ENCODE peak calls at places on chromosome 3, in four cellular contexts. P is thoracic aorta, R is hepatocyte, W is astrocyte of the spinal cord. E is an unnamed sample.

GRCh38 chr3:124115279-124115678 is 123.4 kb upstream of the ROPN1 start:
- DNase-seq in P (no peak), R (no peak), W (no peak), E (no peak)

GRCh38 chr3:94420941-94421340 is 358.1 kb downstream of the NSUN3 start:
- DNase-seq in P (no peak), R (no peak), W (peak), E (no peak)

GRCh38 chr3:84601303-84601702 is 357.5 kb upstream of the CADM2 start:
- DNase-seq in P (no peak), R (no peak), W (peak), E (no peak)

GRCh38 chr3:32733631-32734229 is 48.7 kb downstream of the CNOT10 start:
- DNase-seq in P (no peak), R (peak), W (peak), E (no peak)

GRCh38 chr3:169855514-169855913 is 14.2 kb downstream of the LRRC31 start:
- DNase-seq in P (no peak), R (no peak), W (no peak), E (no peak)

GRCh38 chr3:194274424-194275085 is 76.6 kb downstream of the CPN2 start:
- DNase-seq in P (no peak), R (no peak), W (no peak), E (no peak)

GRCh38 chr3:22660076-22660475 is 543.1 kb upstream of the UBE2E2 start:
- DNase-seq in P (no peak), R (no peak), W (no peak), E (no peak)

GRCh38 chr3:77122610-77123009 is 82.7 kb downstream of the ROBO2 start:
- DNase-seq in P (no peak), R (no peak), W (no peak), E (no peak)

GRCh38 chr3:146747051-146747450 is 141.9 kb upstream of the PLSCR5 start:
- DNase-seq in P (no peak), R (no peak), W (peak), E (no peak)

GRCh38 chr3:20182206-20182605 is 3.8 kb downstream of the SGO1 start:
- DNase-seq in P (no peak), R (no peak), W (no peak), E (no peak)

GRCh38 chr3:34020221-34020620 is 221.8 kb downstream of the PDCD6IP start:
- DNase-seq in P (no peak), R (no peak), W (no peak), E (no peak)

GRCh38 chr3:115713247-115713646 is 89.9 kb downstream of the GAP43 start:
- DNase-seq in P (no peak), R (peak), W (peak), E (no peak)

GRCh38 chr3:10184250-10184649 is 19.5 kb downstream of the IRAK2 start:
- DNase-seq in P (no peak), R (no peak), W (no peak), E (no peak)

GRCh38 chr3:63864008-63864871 is 573 bp downstream of the ATXN7 start:
- DNase-seq in P (no peak), R (peak), W (no peak), E (no peak)

GRCh38 chr3:148943531-148944200 is 47.7 kb upstream of the GYG1 start:
- DNase-seq in P (no peak), R (peak), W (peak), E (no peak)

GRCh38 chr3:153574445-153574844 is 412.4 kb downstream of the RAP2B start:
- DNase-seq in P (no peak), R (no peak), W (peak), E (no peak)

GRCh38 chr3:109265300-109265699 is 51.0 kb downstream of the DPPA2 start:
- DNase-seq in P (no peak), R (no peak), W (peak), E (no peak)

GRCh38 chr3:122628567-122628966 is 51.1 kb downstream of the PARP15 start:
- DNase-seq in P (no peak), R (no peak), W (peak), E (no peak)

GRCh38 chr3:13301295-13301987 is 118.7 kb downstream of the NUP210 start:
- DNase-seq in P (no peak), R (peak), W (peak), E (no peak)

GRCh38 chr3:43727930-43728329 is 37.2 kb downstream of the ABHD5 start:
- DNase-seq in P (no peak), R (no peak), W (peak), E (no peak)

GRCh38 chr3:101635345-101635744 is 41.6 kb downstream of the ZBTB11 start:
- DNase-seq in P (no peak), R (no peak), W (no peak), E (no peak)

GRCh38 chr3:25513642-25514266 is 85.7 kb downstream of the RARB start:
- DNase-seq in P (no peak), R (no peak), W (no peak), E (no peak)

GRCh38 chr3:107962015-107962414 is 128.8 kb downstream of the CD47 start:
- DNase-seq in P (no peak), R (no peak), W (no peak), E (no peak)

GRCh38 chr3:154799801-154800200 is 280.3 kb upstream of the MME start:
- DNase-seq in P (no peak), R (no peak), W (no peak), E (no peak)

DNA sequence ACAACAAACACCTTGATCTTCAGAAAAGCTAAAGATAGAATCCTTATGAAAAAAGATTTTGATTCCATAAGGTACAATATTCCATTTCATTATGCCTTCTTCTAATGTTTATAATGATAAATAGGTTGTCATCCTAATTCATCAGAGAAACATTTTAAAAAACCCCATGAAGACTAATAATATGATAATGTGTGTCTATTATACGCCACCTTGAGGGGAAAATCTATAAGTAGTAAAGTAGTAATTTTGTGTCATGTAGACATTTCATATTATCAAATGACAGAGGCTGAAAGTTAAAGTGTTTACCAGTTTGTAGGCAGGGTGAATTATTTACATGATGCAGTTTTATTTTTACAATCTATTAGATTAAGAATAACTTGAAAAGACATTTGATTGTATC is 524.3 kb downstream of the GBE1 start:
- DNase-seq in P (no peak), R (no peak), W (no peak), E (no peak)
- TF ChIP-seq CTCF in P (no peak), R (no peak), W (no peak), E (no peak)

GRCh38 chr3:72590732-72591192 is 257.5 kb downstream of the SHQ1 start:
- DNase-seq in P (no peak), R (no peak), W (no peak), E (no peak)

GRCh38 chr3:72593881-72594397 is 254.3 kb downstream of the SHQ1 start:
- DNase-seq in P (no peak), R (no peak), W (peak), E (no peak)

GRCh38 chr3:72594615-72595215 is 253.5 kb downstream of the SHQ1 start:
- DNase-seq in P (no peak), R (no peak), W (no peak), E (no peak)

GRCh38 chr3:72595376-72595775 is 252.9 kb downstream of the SHQ1 start:
- DNase-seq in P (no peak), R (no peak), W (no peak), E (no peak)

DNA sequence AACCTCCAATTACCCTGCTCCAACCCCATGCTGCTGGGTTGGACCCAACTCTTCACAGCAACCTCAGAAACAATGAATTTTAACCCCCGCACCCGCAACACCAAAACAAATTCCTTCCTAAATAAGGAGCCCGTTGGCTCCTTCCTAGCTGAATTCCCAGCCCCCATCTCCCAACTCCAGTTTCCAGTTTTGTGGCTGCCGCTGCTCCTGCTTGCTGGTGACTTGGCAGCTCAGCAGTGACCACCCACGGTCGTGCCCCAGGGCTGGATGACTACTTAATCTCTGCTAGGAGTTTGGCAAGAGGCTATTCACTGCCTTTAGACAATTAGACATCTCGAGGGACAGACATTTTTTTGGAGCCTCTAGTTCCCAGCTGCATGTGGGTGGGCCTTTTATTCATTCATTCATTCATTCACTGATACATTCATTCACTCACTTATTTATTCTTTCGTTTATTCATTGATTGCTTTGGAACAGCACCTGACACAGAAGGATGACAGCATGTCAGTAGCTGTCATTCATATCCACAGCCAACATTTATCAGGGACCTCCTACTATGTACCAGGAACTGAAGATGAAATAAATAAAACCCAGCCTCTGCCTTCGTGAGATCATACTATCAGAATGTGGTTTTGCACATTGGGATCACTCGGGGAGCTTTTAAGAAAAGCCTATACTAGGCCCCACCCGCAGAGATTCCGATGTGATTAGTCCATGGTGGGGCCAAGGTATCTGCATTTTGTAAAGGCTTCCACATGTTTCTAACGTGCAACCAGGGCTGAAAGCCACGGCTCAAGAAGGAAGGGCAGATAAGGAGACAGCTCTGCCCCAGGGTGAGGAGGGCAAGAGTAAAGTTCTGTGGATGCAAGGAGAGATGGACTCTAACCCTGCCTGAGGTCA is 256.5 kb downstream of the SHQ1 start:
- DNase-seq in P (peak), R (peak), W (peak), E (no peak)
- TF ChIP-seq CTCF in P (no peak), R (no peak), W (no peak), E (no peak)

GRCh38 chr3:81003817-81004216 is 757.6 kb downstream of the GBE1 start:
- DNase-seq in P (no peak), R (no peak), W (no peak), E (no peak)
- TF ChIP-seq CTCF in P (no peak), R (no peak), W (no peak), E (no peak)

GRCh38 chr3:79406175-79406574 is 361.6 kb downstream of the ROBO1 start:
- DNase-seq in P (no peak), R (peak), W (no peak), E (no peak)
- TF ChIP-seq CTCF in P (no peak), R (peak), W (peak), E (no peak)

GRCh38 chr3:39107874-39108308 is 411 bp downstream of the TTC21A start:
- DNase-seq in P (no peak), R (no peak), W (no peak), E (no peak)

GRCh38 chr3:39105687-39106063 is 1.8 kb downstream of the GORASP1 start:
- DNase-seq in P (no peak), R (no peak), W (no peak), E (no peak)

GRCh38 chr3:39104961-39105686 is 2.3 kb downstream of the GORASP1 start:
- DNase-seq in P (no peak), R (no peak), W (no peak), E (no peak)

GRCh38 chr3:39107056-39107873 is at the start of the genes GORASP1 and TTC21A:
- DNase-seq in P (peak), R (peak), W (peak), E (peak)

GRCh38 chr3:39106281-39107055 is 959 bp downstream of the GORASP1 start:
- DNase-seq in P (no peak), R (peak), W (peak), E (no peak)
- TF ChIP-seq CTCF in P (no peak), R (no peak), W (no peak), E (no peak)

E was measured in omental fat pad.